ENCODE peak calls at places on chromosomes 4 and X, in six cellular contexts. G is right lobe of liver, W is suprapubic skin, C is WERI-Rb-1, M is AG09309, R is cardiac muscle cell. E is an unnamed sample.

GRCh38 chr4:35793045-35793722 is 451.1 kb downstream of the ARAP2 start:
- DNase-seq in G (no peak), W (no peak), C (no peak), M (no peak), R (no peak), E (no peak)

GRCh38 chr4:13829457-13829856 is 201.9 kb upstream of the BOD1L1 start:
- DNase-seq in G (no peak), W (no peak), C (no peak), M (no peak), R (no peak), E (no peak)

GRCh38 chrX:152638443-152638904 is 779 bp downstream of the GABRQ start:
- DNase-seq in G (no peak), W (no peak), C (no peak), M (no peak), R (no peak), E (no peak)

GRCh38 chr4:144565558-144566195 is 80.3 kb upstream of the HHIP start:
- DNase-seq in G (no peak), W (no peak), C (no peak), M (no peak), R (no peak), E (no peak)

GRCh38 chrX:139972113-139972512 is 6.8 kb upstream of the CXorf66 start:
- DNase-seq in G (no peak), W (no peak), C (no peak), M (no peak), R (no peak), E (no peak)

GRCh38 chrX:40197071-40197470 is 99.3 kb upstream of the BCOR start:
- DNase-seq in G (no peak), W (no peak), C (no peak), M (no peak), R (no peak), E (no peak)

GRCh38 chr4:74658114-74658513 is 136.2 kb downstream of the BTC start:
- DNase-seq in G (no peak), W (no peak), C (no peak), M (no peak), R (no peak), E (no peak)

GRCh38 chr4:171130126-171130801 is 682.9 kb upstream of the GALNTL6 start:
- DNase-seq in G (no peak), W (no peak), C (no peak), M (no peak), R (no peak), E (no peak)

GRCh38 chr4:156113138-156113537 is 159.5 kb upstream of the CTSO start:
- DNase-seq in G (no peak), W (no peak), C (no peak), M (no peak), R (no peak), E (no peak)

GRCh38 chr4:112860731-112861377 is 188.6 kb upstream of the ANK2 start:
- DNase-seq in G (no peak), W (no peak), C (no peak), M (no peak), R (no peak), E (no peak)

GRCh38 chr4:177001271-177002175 is 208.8 kb upstream of the VEGFC start:
- DNase-seq in G (no peak), W (no peak), C (no peak), M (no peak), R (peak; percentile 58), E (no peak)

GRCh38 chr4:3753711-3754412 is 12.3 kb upstream of the ADRA2C start:
- DNase-seq in G (no peak), W (no peak), C (no peak), M (no peak), R (no peak), E (no peak)

GRCh38 chr4:168674077-168674747 is 177.4 kb downstream of the PALLD start:
- DNase-seq in G (no peak), W (no peak), C (no peak), M (no peak), R (peak; percentile 75), E (no peak)

GRCh38 chr4:105215609-105216313 is 69.1 kb downstream of the TET2 start:
- DNase-seq in G (no peak), W (no peak), C (no peak), M (no peak), R (peak; percentile 21), E (no peak)

GRCh38 chrX:42519666-42520231 is 258.2 kb downstream of the PPP1R2C start:
- DNase-seq in G (no peak), W (no peak), C (no peak), M (peak; percentile 17), R (peak; percentile 60), E (no peak)

GRCh38 chr4:26622913-26623312 is 39.0 kb downstream of the TBC1D19 start:
- DNase-seq in G (no peak), W (no peak), C (no peak), M (no peak), R (peak; percentile 14), E (no peak)

GRCh38 chr4:123163501-123163900 is 233.1 kb upstream of the SPRY1 start:
- DNase-seq in G (no peak), W (no peak), C (no peak), M (no peak), R (no peak), E (no peak)

GRCh38 chrX:134782796-134783195 is 124.5 kb upstream of the PLAC1 start:
- DNase-seq in G (no peak), W (no peak), C (no peak), M (no peak), R (peak; percentile 59), E (no peak)

GRCh38 chrX:69196666-69197065 is 31.4 kb upstream of the PJA1 start:
- DNase-seq in G (no peak), W (no peak), C (no peak), M (no peak), R (no peak), E (no peak)

GRCh38 chr4:89248879-89249281 is 58.7 kb downstream of the GPRIN3 start:
- DNase-seq in G (no peak), W (no peak), C (no peak), M (no peak), R (no peak), E (no peak)

GRCh38 chrX:57904481-57904880 is 5.8 kb downstream of the ZXDA start:
- DNase-seq in G (no peak), W (no peak), C (no peak), M (no peak), R (no peak), E (no peak)

GRCh38 chr4:63693321-63693720 is 715.9 kb downstream of the TECRL start:
- DNase-seq in G (no peak), W (no peak), C (no peak), M (no peak), R (peak; percentile 23), E (no peak)

GRCh38 chrX:68901512-68901911 is 72.7 kb downstream of the EFNB1 start:
- DNase-seq in G (no peak), W (no peak), C (no peak), M (no peak), R (no peak), E (no peak)

DNA sequence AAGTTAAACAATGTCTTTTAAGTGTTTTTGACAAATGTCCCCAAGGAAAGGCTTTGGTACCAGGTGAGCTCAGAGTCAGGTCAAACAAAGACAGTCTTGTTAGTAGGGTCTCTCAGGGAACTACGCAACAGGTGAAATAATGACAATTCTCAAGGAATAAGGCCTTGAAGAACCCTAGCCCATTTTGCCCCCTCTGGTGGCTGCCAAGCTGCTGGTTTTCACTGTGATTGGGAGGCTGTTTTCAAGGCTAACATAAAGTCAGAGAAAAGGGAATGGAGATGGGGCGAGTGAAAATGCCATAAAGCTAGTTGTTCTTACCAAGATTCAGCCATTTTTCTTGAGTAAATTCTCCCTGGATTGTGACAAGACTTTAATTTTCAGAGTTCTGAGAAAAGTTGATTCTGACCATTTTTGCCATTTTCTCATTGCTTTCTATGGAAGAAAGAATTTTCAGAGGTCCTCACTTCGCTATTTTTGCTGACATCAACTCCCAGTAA is 58.7 kb downstream of the RWDD4 start:
- DNase-seq in G (no peak), W (no peak), C (no peak), M (no peak), R (peak; percentile 18), E (no peak)
- TF ChIP-seq CTCF in G (peak; percentile 8), W (no peak), C (peak; percentile 48), M (peak; percentile 64), R (peak; percentile 44), E (no peak)

GRCh38 chr4:85940131-85940530 is 419.7 kb downstream of the MAPK10 start:
- DNase-seq in G (no peak), W (no peak), C (no peak), M (no peak), R (no peak), E (no peak)

GRCh38 chr4:85939595-85939994 is 420.3 kb downstream of the MAPK10 start:
- DNase-seq in G (no peak), W (no peak), C (no peak), M (no peak), R (no peak), E (no peak)

GRCh38 chr4:85938062-85938461 is 421.8 kb downstream of the MAPK10 start:
- DNase-seq in G (no peak), W (no peak), C (no peak), M (no peak), R (no peak), E (no peak)

GRCh38 chr4:85938902-85939301 is 421.0 kb downstream of the MAPK10 start:
- DNase-seq in G (no peak), W (no peak), C (no peak), M (no peak), R (no peak), E (no peak)

GRCh38 chr4:85942107-85942506 is 417.7 kb downstream of the MAPK10 start:
- DNase-seq in G (no peak), W (no peak), C (no peak), M (no peak), R (no peak), E (no peak)
- TF ChIP-seq CTCF in G (no peak), W (no peak), C (no peak), M (no peak), R (no peak), E (no peak)

DNA sequence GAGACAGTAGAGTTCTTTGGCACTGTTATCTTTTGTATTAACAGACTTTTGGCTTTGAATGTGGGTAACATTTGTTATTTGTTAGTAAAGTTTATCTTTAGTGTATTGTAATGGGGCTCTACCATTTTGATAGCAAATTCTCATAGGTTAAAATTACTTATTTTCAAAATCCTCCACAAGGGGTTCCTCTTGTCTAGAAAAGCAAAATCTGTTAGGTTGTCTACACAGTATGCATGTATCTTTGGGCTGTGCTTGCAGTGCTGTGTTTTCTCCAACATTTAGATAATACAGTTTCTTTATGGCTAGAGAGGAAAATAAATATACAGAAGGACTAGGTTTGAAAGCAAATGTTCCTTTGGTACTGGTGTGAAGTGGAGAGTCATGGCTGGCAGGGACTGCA is 40.2 kb downstream of the POLR2B start:
- DNase-seq in G (no peak), W (no peak), C (no peak), M (no peak), R (peak; percentile 45), E (no peak)
- TF ChIP-seq CTCF in G (no peak), W (no peak), C (no peak), M (peak; percentile 19), R (peak; percentile 25), E (no peak)

DNA sequence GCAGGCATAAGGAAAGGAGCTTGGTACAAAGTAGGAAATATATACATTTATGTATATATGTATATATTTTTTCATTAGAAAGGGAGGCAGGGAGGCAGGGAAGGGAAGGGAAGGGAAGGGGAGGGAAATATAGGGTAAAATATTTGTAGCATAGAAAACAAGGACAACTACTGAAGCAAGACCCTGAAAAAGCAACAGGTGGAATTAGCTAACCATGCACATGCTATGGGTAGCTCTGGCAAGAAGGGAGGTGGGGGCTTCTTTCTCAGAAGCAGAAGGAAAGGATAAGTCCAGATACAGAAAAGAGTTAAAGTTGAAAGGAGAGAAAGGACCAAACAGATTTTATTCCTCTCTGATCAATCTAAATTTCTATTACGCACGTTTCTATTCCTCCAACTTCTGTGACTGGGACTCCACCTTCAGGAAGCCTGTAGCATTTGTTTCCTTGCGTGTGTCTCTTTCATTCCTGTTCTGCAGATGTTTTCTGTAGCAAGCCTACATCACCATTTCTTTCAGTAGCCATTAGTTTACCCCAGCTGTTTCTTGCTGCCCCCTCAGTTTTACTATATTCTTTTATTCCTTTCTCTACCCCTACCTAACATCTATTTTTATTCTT is 82.9 kb downstream of the OR13H1 start:
- DNase-seq in G (no peak), W (no peak), C (no peak), M (no peak), R (peak; percentile 7), E (no peak)
- TF ChIP-seq CTCF in G (peak; percentile 11), W (no peak), C (peak; percentile 30), M (no peak), R (peak; percentile 5), E (no peak)